ENCODE peak calls at places on chromosomes 1 and 21, in four cellular contexts. K is left ventricle myocardium inferior, W is neural progenitor cell, E is psoas muscle. D is an unnamed sample.

GRCh38 chr1:27332536-27333281 is 9.1 kb upstream of the SYTL1 start:
- DNase-seq in E (peak), K (peak), W (peak), D (peak)

GRCh38 chr21:33731447-33731846 is 89.1 kb downstream of the ITSN1 start:
- DNase-seq in E (no peak), W (no peak), K (no peak), D (no peak)

GRCh38 chr1:81834921-81835698 is 34.4 kb downstream of the ADGRL2 start:
- DNase-seq in K (peak), E (no peak), W (peak), D (no peak)

GRCh38 chr1:216929870-216930582 is 206.8 kb upstream of the ESRRG start:
- DNase-seq in W (no peak), E (no peak), K (no peak), D (no peak)

GRCh38 chr1:185170291-185170848 is 13.4 kb downstream of the SWT1 start:
- DNase-seq in W (peak), K (no peak), E (no peak), D (peak)

GRCh38 chr1:247576514-247576913 is 11.6 kb upstream of the OR2G2 start:
- DNase-seq in E (no peak), W (no peak), K (no peak), D (no peak)

GRCh38 chr1:155513300-155513926 is 49.2 kb downstream of the ASH1L start:
- DNase-seq in W (no peak), E (no peak), K (no peak), D (no peak)

GRCh38 chr1:210697185-210697584 is 368.5 kb downstream of the HHAT start:
- DNase-seq in W (no peak), E (no peak), K (no peak), D (peak)

GRCh38 chr1:26697441-26697977 is 1.7 kb downstream of the ARID1A start:
- DNase-seq in W (no peak), E (no peak), K (no peak), D (peak)

GRCh38 chr1:72397786-72398185 is 115.4 kb upstream of the NEGR1 start:
- DNase-seq in W (peak), K (no peak), E (no peak), D (no peak)

GRCh38 chr1:163509126-163509525 is 187.4 kb downstream of the NUF2 start:
- DNase-seq in K (no peak), E (no peak), W (no peak), D (no peak)

GRCh38 chr1:238469146-238469601 is 578.5 kb upstream of the ZP4 start:
- DNase-seq in W (no peak), E (no peak), K (no peak), D (no peak)

GRCh38 chr1:37002898-37003297 is 31.4 kb downstream of the GRIK3 start:
- DNase-seq in K (no peak), W (no peak), E (no peak), D (no peak)

GRCh38 chr1:234316486-234316885 is 56.8 kb upstream of the COA6 start:
- DNase-seq in E (no peak), K (no peak), W (no peak), D (no peak)

GRCh38 chr1:221032616-221033342 is 153.5 kb downstream of the HLX start:
- DNase-seq in E (no peak), K (no peak), W (no peak), D (no peak)

GRCh38 chr1:99327357-99327756 is 63.1 kb downstream of the PLPPR4 start:
- DNase-seq in K (no peak), E (no peak), W (no peak), D (no peak)

GRCh38 chr21:36610201-36610600 is 88.7 kb upstream of the SIM2 start:
- DNase-seq in K (no peak), E (no peak), W (no peak), D (no peak)

GRCh38 chr21:36613064-36613463 is 85.9 kb upstream of the SIM2 start:
- DNase-seq in W (no peak), K (no peak), E (no peak), D (no peak)

GRCh38 chr21:36609654-36610053 is 89.3 kb upstream of the SIM2 start:
- DNase-seq in K (no peak), W (no peak), E (no peak), D (no peak)

GRCh38 chr21:36613554-36613953 is 85.4 kb upstream of the SIM2 start:
- DNase-seq in K (no peak), W (no peak), E (no peak), D (no peak)

DNA sequence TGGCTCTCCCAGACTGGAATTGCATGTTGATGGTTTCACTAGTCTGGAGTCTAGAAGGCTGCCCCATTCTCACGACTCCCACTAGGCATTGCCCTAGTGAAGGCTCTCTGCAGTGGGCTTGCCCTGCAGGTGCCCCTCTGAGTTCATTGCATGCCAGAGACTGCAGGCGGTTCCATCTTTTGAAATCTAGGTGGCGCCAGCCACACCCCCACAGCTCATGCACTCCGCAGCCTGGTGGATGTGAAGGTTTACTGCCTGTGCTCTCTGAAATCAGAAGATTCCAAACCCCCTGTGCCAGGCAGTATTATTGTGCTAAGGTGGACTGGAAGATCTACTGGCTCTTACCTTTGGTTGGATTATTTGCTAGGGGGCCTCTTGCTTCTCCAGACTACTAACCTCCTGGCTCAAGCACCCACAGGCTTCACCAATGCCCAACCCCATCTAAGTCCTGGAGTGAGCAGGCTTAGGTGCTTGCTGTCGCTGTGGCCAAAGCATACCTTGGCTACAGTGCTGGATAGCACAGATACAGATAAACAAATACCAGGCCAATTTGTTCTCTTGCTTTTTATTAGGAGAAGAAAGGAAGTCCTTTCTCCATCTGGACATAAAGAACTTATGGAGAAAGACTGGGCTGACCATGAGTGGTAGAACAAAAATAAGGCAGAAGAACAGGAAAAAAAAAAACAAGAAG is 83.5 kb upstream of the SIM2 start:
- DNase-seq in E (no peak), W (peak), K (no peak), D (peak)
- TF ChIP-seq CTCF in E (no peak), W (peak), K (no peak), D (peak)

GRCh38 chr21:40760811-40761210 is 86.1 kb downstream of the DSCAM start:
- DNase-seq in W (no peak), E (no peak), K (no peak), D (no peak)
- H3K27ac ChIP-seq in W (no peak), E (no peak), K (no peak), D (no peak)

DNA sequence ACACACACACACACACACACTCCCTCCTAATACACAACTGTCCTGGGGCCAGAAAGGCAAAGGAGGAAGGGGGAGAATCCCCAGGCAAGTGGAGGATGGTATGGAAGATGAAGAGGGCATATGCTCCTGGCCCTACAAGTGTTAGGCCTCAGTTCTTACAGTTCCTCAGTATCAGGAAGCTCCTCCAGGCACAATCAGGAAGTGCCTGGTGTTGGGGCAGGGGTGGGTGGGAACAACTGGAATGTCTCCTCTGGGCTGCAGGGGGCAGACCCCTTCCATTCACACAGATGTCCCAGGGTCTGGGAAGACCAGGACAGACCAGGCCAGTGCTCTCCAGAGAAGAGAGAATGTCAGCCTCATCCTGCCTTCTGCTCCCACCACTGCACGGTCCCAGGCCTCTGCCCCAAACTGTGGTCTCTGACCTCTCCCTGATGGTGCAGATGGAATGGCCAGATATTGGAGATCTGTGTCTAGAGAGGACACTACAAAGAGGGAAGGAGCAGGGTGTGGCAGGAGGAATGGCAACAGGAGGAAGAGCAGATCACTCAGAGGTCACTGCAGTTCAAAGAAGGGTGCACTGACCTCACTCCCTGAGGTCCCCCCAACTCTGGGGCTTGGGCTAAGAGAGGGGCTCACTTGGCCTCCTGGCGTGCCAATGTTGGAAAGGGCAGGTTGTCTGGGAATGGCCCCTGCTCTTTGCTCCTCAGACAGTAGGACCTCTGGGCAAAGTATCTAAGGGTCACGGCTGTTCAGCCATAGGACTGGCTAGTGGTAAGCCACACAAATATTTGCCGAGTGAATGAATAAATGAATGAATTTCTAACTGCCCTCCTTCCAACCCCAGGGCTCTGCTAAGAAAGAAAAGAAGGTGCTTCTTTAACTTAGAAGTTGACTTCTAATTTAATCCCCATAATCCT is 2.5 kb upstream of the DENND2D start:
- DNase-seq in K (no peak), W (no peak), E (no peak), D (peak)
- TF ChIP-seq CTCF in K (no peak), W (no peak), E (no peak), D (peak)

GRCh38 chr21:38910390-38911008 is 104.8 kb downstream of the ETS2 start:
- DNase-seq in W (no peak), K (no peak), E (no peak), D (no peak)

GRCh38 chr21:38908537-38908936 is 102.8 kb downstream of the ETS2 start:
- DNase-seq in W (no peak), E (no peak), K (no peak), D (no peak)

GRCh38 chr21:38909929-38910328 is 104.2 kb downstream of the ETS2 start:
- DNase-seq in K (no peak), W (no peak), E (no peak), D (no peak)

GRCh38 chr21:38911523-38912354 is 106.0 kb downstream of the ETS2 start:
- DNase-seq in E (no peak), K (no peak), W (no peak), D (no peak)

GRCh38 chr21:38909109-38909508 is 103.4 kb downstream of the ETS2 start:
- DNase-seq in K (no peak), E (no peak), W (no peak), D (no peak)
- H3K27ac ChIP-seq in K (peak), E (peak), W (no peak), D (no peak)

DNA sequence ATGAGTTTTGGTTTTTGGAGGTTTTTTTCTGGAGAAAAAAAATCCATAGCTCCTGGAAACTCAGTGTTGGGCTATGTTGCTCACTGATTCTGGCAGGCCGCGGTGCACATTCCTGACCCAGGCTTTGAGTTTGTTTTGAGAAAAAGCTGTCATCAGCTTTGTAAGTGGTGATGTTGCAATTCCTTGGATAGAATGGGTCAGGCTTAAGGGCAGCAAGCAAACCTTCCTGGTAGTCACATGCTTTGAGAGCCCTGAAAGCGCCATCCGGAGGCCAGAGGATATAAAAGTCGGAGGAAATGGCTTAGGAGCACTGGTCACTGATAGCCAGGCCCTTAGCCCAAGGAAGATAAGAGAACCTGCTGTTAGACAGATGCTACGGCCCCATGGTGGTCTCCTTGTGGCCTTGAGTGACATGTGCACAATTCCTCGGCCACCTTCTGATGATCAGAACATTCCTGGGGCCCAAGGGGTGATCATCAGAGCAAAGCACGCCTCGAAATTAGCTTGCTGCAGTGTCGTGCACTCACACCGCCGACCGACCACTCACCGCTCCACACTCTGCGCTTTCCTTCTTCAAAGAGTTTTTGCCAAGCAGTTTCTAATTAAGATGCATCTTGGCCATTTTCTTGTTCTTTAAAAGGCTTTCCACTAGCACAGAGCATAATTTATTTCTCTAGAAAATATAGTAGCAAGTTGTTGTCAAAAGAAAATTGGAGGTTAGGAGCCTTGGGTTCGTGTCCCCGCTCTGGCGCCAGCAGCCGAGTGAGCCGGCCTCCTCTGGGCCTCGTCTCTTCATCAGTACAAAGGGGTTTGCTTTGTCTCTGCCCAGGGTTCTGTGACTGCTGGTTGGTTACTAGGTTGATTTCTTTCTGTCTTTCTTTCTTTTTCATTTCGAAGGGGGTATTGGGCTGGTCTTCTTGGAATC is 78.7 kb downstream of the MAN1C1 start:
- DNase-seq in W (peak), E (peak), K (peak), D (peak)
- TF ChIP-seq CTCF in W (peak), E (peak), K (peak), D (peak)

GRCh38 chr1:25694591-25695007 is 78.0 kb downstream of the MAN1C1 start:
- DNase-seq in W (no peak), E (no peak), K (no peak), D (no peak)
- H3K27ac ChIP-seq in W (no peak), E (peak), K (peak), D (no peak)

GRCh38 chr1:153386500-153386901 is 4.4 kb downstream of the S100A8 start:
- DNase-seq in W (no peak), E (peak), K (peak), D (peak)
- TF ChIP-seq CTCF in W (no peak), E (no peak), K (no peak), D (no peak)

GRCh38 chr1:118974641-118975040 is 13.5 kb downstream of the TBX15 start:
- DNase-seq in E (no peak), K (no peak), W (no peak), D (no peak)

GRCh38 chr1:118970451-118970850 is 17.7 kb downstream of the TBX15 start:
- DNase-seq in W (no peak), K (no peak), E (no peak), D (no peak)

GRCh38 chr1:118977591-118977990 is 10.6 kb downstream of the TBX15 start:
- DNase-seq in W (no peak), E (no peak), K (no peak), D (no peak)

GRCh38 chr1:118973536-118974160 is 14.5 kb downstream of the TBX15 start:
- DNase-seq in E (peak), W (no peak), K (no peak), D (no peak)

GRCh38 chr1:118973032-118973431 is 15.1 kb downstream of the TBX15 start:
- DNase-seq in W (no peak), K (no peak), E (no peak), D (no peak)
- H3K27ac ChIP-seq in W (no peak), K (no peak), E (peak), D (no peak)

D was measured in endodermal cell.